ENCODE peak calls at places on chromosomes 16 and 17, in five cellular contexts. I, Q, U, J and S are unnamed samples.

GRCh38 chr16:15757075-15757386 is 99.8 kb downstream of the MYH11 start:
- DNase-seq in J (no peak), U (no peak), I (no peak), Q (no peak), S (no peak)

GRCh38 chr17:17367931-17368330 is 64.8 kb downstream of the NT5M start:
- DNase-seq in I (no peak), J (no peak), Q (no peak), U (no peak), S (no peak)

GRCh38 chr17:81309140-81309858 is 14.2 kb upstream of the SLC38A10 start:
- DNase-seq in I (peak; percentile 75), J (peak; percentile 56), Q (no peak), U (no peak), S (peak; percentile 68)

GRCh38 chr17:49779730-49780220 is 8.7 kb upstream of the KAT7 start:
- DNase-seq in J (peak; percentile 88), U (no peak), Q (no peak), I (peak; percentile 75), S (peak; percentile 47)

GRCh38 chr17:46782250-46782953 is 36.1 kb downstream of the WNT3 start:
- DNase-seq in U (no peak), J (peak; percentile 46), Q (no peak), I (peak; percentile 25), S (peak; percentile 67)

GRCh38 chr17:17613708-17614114 is 22.2 kb upstream of the PEMT start:
- DNase-seq in U (no peak), J (peak; percentile 81), I (peak; percentile 62), Q (peak; percentile 15), S (peak; percentile 61)

GRCh38 chr16:84860383-84860782 is 40.6 kb downstream of the CRISPLD2 start:
- DNase-seq in J (no peak), U (no peak), Q (no peak), I (no peak), S (no peak)

GRCh38 chr17:72952220-72952619 is 140.3 kb downstream of the SLC39A11 start:
- DNase-seq in J (no peak), Q (no peak), I (no peak), U (no peak), S (no peak)

GRCh38 chr16:17053536-17054160 is 417.1 kb downstream of the XYLT1 start:
- DNase-seq in I (no peak), Q (no peak), J (no peak), U (no peak), S (no peak)